ENCODE peak calls at places on chromosomes 5 and 9, in four cellular contexts. One of them, this sample, is unnamed.

GRCh38 chr5:2303391-2304100 is 420.8 kb upstream of the IRX4 start:
- DNase-seq in right cardiac atrium: no peak
- DNase-seq in activated CD8-positive, alpha-beta memory T cell treated with anti-CD3 and anti-CD28 coated beads for 4 hours: no peak
- DNase-seq in neural crest cell: no peak
- DNase-seq in this sample: no peak

GRCh38 chr5:59683311-59683710 is 210.2 kb downstream of the PDE4D start:
- DNase-seq in right cardiac atrium: no peak
- DNase-seq in neural crest cell: no peak
- DNase-seq in activated CD8-positive, alpha-beta memory T cell treated with anti-CD3 and anti-CD28 coated beads for 4 hours: no peak
- DNase-seq in this sample: no peak

GRCh38 chr5:135392256-135392655 is 6.8 kb downstream of the MACROH2A1 start:
- DNase-seq in activated CD8-positive, alpha-beta memory T cell treated with anti-CD3 and anti-CD28 coated beads for 4 hours: no peak
- DNase-seq in neural crest cell: no peak
- DNase-seq in right cardiac atrium: no peak
- DNase-seq in this sample: peak

GRCh38 chr5:115888027-115888426 is 46.3 kb downstream of the AP3S1 start:
- DNase-seq in neural crest cell: no peak
- DNase-seq in right cardiac atrium: no peak
- DNase-seq in activated CD8-positive, alpha-beta memory T cell treated with anti-CD3 and anti-CD28 coated beads for 4 hours: no peak
- DNase-seq in this sample: no peak

GRCh38 chr5:168755548-168756093 is 176.5 kb upstream of the PANK3 start:
- DNase-seq in right cardiac atrium: no peak
- DNase-seq in neural crest cell: no peak
- DNase-seq in activated CD8-positive, alpha-beta memory T cell treated with anti-CD3 and anti-CD28 coated beads for 4 hours: no peak
- DNase-seq in this sample: no peak

GRCh38 chr5:134503937-134504437 is 21.5 kb upstream of the JADE2 start:
- DNase-seq in activated CD8-positive, alpha-beta memory T cell treated with anti-CD3 and anti-CD28 coated beads for 4 hours: no peak
- DNase-seq in right cardiac atrium: no peak
- DNase-seq in neural crest cell: no peak
- DNase-seq in this sample: no peak

GRCh38 chr9:18566125-18566524 is 92.2 kb downstream of the ADAMTSL1 start:
- DNase-seq in right cardiac atrium: no peak
- DNase-seq in activated CD8-positive, alpha-beta memory T cell treated with anti-CD3 and anti-CD28 coated beads for 4 hours: no peak
- DNase-seq in neural crest cell: no peak
- DNase-seq in this sample: no peak

GRCh38 chr5:142816577-142816976 is 46.4 kb downstream of the ARHGAP26 start:
- DNase-seq in activated CD8-positive, alpha-beta memory T cell treated with anti-CD3 and anti-CD28 coated beads for 4 hours: no peak
- DNase-seq in neural crest cell: no peak
- DNase-seq in right cardiac atrium: peak
- DNase-seq in this sample: no peak

GRCh38 chr5:146291421-146292074 is 47.1 kb upstream of the POU4F3 start:
- DNase-seq in right cardiac atrium: no peak
- DNase-seq in neural crest cell: peak
- DNase-seq in activated CD8-positive, alpha-beta memory T cell treated with anti-CD3 and anti-CD28 coated beads for 4 hours: no peak
- DNase-seq in this sample: no peak

GRCh38 chr5:178454821-178455479 is 135.2 kb downstream of the COL23A1 start:
- DNase-seq in right cardiac atrium: no peak
- DNase-seq in activated CD8-positive, alpha-beta memory T cell treated with anti-CD3 and anti-CD28 coated beads for 4 hours: no peak
- DNase-seq in neural crest cell: no peak
- DNase-seq in this sample: no peak

GRCh38 chr5:180139731-180140626 is 68.4 kb upstream of the RNF130 start:
- DNase-seq in right cardiac atrium: no peak
- DNase-seq in activated CD8-positive, alpha-beta memory T cell treated with anti-CD3 and anti-CD28 coated beads for 4 hours: no peak
- DNase-seq in neural crest cell: no peak
- DNase-seq in this sample: no peak

GRCh38 chr9:124132671-124133147 is 121.1 kb downstream of the LHX2 start:
- DNase-seq in neural crest cell: no peak
- DNase-seq in activated CD8-positive, alpha-beta memory T cell treated with anti-CD3 and anti-CD28 coated beads for 4 hours: no peak
- DNase-seq in right cardiac atrium: no peak
- DNase-seq in this sample: no peak

GRCh38 chr9:135809166-135809565 is 98.2 kb downstream of the CAMSAP1 start:
- DNase-seq in neural crest cell: no peak
- DNase-seq in activated CD8-positive, alpha-beta memory T cell treated with anti-CD3 and anti-CD28 coated beads for 4 hours: no peak
- DNase-seq in right cardiac atrium: no peak
- DNase-seq in this sample: no peak

GRCh38 chr5:25056846-25057245 is 412.1 kb upstream of the CDH10 start:
- DNase-seq in right cardiac atrium: no peak
- DNase-seq in neural crest cell: no peak
- DNase-seq in activated CD8-positive, alpha-beta memory T cell treated with anti-CD3 and anti-CD28 coated beads for 4 hours: no peak
- DNase-seq in this sample: no peak

GRCh38 chr5:11588803-11589202 is 315.4 kb downstream of the CTNND2 start:
- DNase-seq in neural crest cell: peak
- DNase-seq in right cardiac atrium: peak
- DNase-seq in activated CD8-positive, alpha-beta memory T cell treated with anti-CD3 and anti-CD28 coated beads for 4 hours: no peak
- DNase-seq in this sample: no peak

GRCh38 chr5:42879267-42879666 is 67.6 kb upstream of the SELENOP start:
- DNase-seq in right cardiac atrium: no peak
- DNase-seq in neural crest cell: no peak
- DNase-seq in activated CD8-positive, alpha-beta memory T cell treated with anti-CD3 and anti-CD28 coated beads for 4 hours: no peak
- DNase-seq in this sample: no peak

GRCh38 chr9:134231330-134231745 is 67.0 kb upstream of the RNU6ATAC start:
- DNase-seq in neural crest cell: no peak
- DNase-seq in right cardiac atrium: no peak
- DNase-seq in activated CD8-positive, alpha-beta memory T cell treated with anti-CD3 and anti-CD28 coated beads for 4 hours: no peak
- DNase-seq in this sample: no peak

GRCh38 chr5:81353189-81353588 is 40.7 kb downstream of the ACOT12 start:
- DNase-seq in neural crest cell: no peak
- DNase-seq in right cardiac atrium: no peak
- DNase-seq in activated CD8-positive, alpha-beta memory T cell treated with anti-CD3 and anti-CD28 coated beads for 4 hours: no peak
- DNase-seq in this sample: no peak

GRCh38 chr5:119071573-119071874 is 637 bp downstream of the DMXL1 start:
- DNase-seq in right cardiac atrium: no peak
- DNase-seq in activated CD8-positive, alpha-beta memory T cell treated with anti-CD3 and anti-CD28 coated beads for 4 hours: no peak
- DNase-seq in neural crest cell: no peak
- DNase-seq in this sample: no peak

GRCh38 chr5:143635146-143635752 is 176.7 kb upstream of the HMHB1 start:
- DNase-seq in activated CD8-positive, alpha-beta memory T cell treated with anti-CD3 and anti-CD28 coated beads for 4 hours: no peak
- DNase-seq in neural crest cell: no peak
- DNase-seq in right cardiac atrium: no peak
- DNase-seq in this sample: no peak

GRCh38 chr5:172361566-172362238 is 78.1 kb upstream of the UBTD2 start:
- DNase-seq in neural crest cell: no peak
- DNase-seq in right cardiac atrium: no peak
- DNase-seq in activated CD8-positive, alpha-beta memory T cell treated with anti-CD3 and anti-CD28 coated beads for 4 hours: no peak
- DNase-seq in this sample: no peak

GRCh38 chr5:106311230-106311629 is 1359.5 kb downstream of the EFNA5 start:
- DNase-seq in neural crest cell: no peak
- DNase-seq in right cardiac atrium: no peak
- DNase-seq in activated CD8-positive, alpha-beta memory T cell treated with anti-CD3 and anti-CD28 coated beads for 4 hours: no peak
- DNase-seq in this sample: no peak

GRCh38 chr9:34376596-34377401 is at the start of gene MYORG:
- DNase-seq in activated CD8-positive, alpha-beta memory T cell treated with anti-CD3 and anti-CD28 coated beads for 4 hours: peak
- DNase-seq in neural crest cell: peak
- DNase-seq in right cardiac atrium: peak
- DNase-seq in this sample: peak

GRCh38 chr5:10489810-10490426 is 48.2 kb downstream of the ROPN1L start:
- DNase-seq in neural crest cell: no peak
- DNase-seq in activated CD8-positive, alpha-beta memory T cell treated with anti-CD3 and anti-CD28 coated beads for 4 hours: no peak
- DNase-seq in right cardiac atrium: no peak
- DNase-seq in this sample: peak

GRCh38 chr9:101388507-101388993 is 3.7 kb upstream of the BAAT start:
- DNase-seq in neural crest cell: no peak
- DNase-seq in right cardiac atrium: no peak
- DNase-seq in activated CD8-positive, alpha-beta memory T cell treated with anti-CD3 and anti-CD28 coated beads for 4 hours: no peak
- DNase-seq in this sample: no peak

GRCh38 chr9:96818535-96818934 is 35.8 kb downstream of the ZNF782 start:
- DNase-seq in neural crest cell: no peak
- DNase-seq in right cardiac atrium: no peak
- DNase-seq in activated CD8-positive, alpha-beta memory T cell treated with anti-CD3 and anti-CD28 coated beads for 4 hours: no peak
- DNase-seq in this sample: no peak

GRCh38 chr5:6758706-6759105 is 45.5 kb downstream of the TENT4A start:
- DNase-seq in neural crest cell: no peak
- DNase-seq in activated CD8-positive, alpha-beta memory T cell treated with anti-CD3 and anti-CD28 coated beads for 4 hours: no peak
- DNase-seq in right cardiac atrium: no peak
- DNase-seq in this sample: no peak

GRCh38 chr5:87572611-87573010 is 159.9 kb upstream of the CCNH start:
- DNase-seq in activated CD8-positive, alpha-beta memory T cell treated with anti-CD3 and anti-CD28 coated beads for 4 hours: no peak
- DNase-seq in right cardiac atrium: no peak
- DNase-seq in neural crest cell: no peak
- DNase-seq in this sample: no peak

GRCh38 chr5:110219769-110220168 is 506.7 kb downstream of the TMEM232 start:
- DNase-seq in right cardiac atrium: no peak
- DNase-seq in neural crest cell: no peak
- DNase-seq in activated CD8-positive, alpha-beta memory T cell treated with anti-CD3 and anti-CD28 coated beads for 4 hours: no peak
- DNase-seq in this sample: no peak

GRCh38 chr9:73132034-73132776 is 19.5 kb upstream of the ANXA1 start:
- DNase-seq in activated CD8-positive, alpha-beta memory T cell treated with anti-CD3 and anti-CD28 coated beads for 4 hours: peak
- DNase-seq in right cardiac atrium: peak
- DNase-seq in neural crest cell: peak
- DNase-seq in this sample: peak

GRCh38 chr5:10018670-10019069 is 231.0 kb downstream of the ATPSCKMT start:
- DNase-seq in activated CD8-positive, alpha-beta memory T cell treated with anti-CD3 and anti-CD28 coated beads for 4 hours: no peak
- DNase-seq in right cardiac atrium: no peak
- DNase-seq in neural crest cell: no peak
- DNase-seq in this sample: no peak

GRCh38 chr5:24735284-24735683 is 90.5 kb upstream of the CDH10 start:
- DNase-seq in activated CD8-positive, alpha-beta memory T cell treated with anti-CD3 and anti-CD28 coated beads for 4 hours: no peak
- DNase-seq in right cardiac atrium: no peak
- DNase-seq in neural crest cell: no peak
- DNase-seq in this sample: no peak

GRCh38 chr5:6305821-6306220 is 72.5 kb downstream of the MED10 start:
- DNase-seq in neural crest cell: no peak
- DNase-seq in right cardiac atrium: no peak
- DNase-seq in activated CD8-positive, alpha-beta memory T cell treated with anti-CD3 and anti-CD28 coated beads for 4 hours: no peak
- DNase-seq in this sample: no peak